ENCODE peak calls at places on chromosomes 6 and 20, in eight cellular contexts. J is lower lobe of right lung; C is psoas muscle; U is endodermal cell; F is CD8-positive, alpha-beta memory T cell; D is right lobe of liver; X is heart right ventricle; V is mucosa of descending colon. Y is an unnamed sample. For H3K4me1, the result is how much of the 10 kb centered on the place peaks cover.

GRCh38 chr6:170082067-170082466 is 208.8 kb downstream of the DLL1 start:
- DNase-seq in J (peak), C (no peak), U (peak), F (no peak), D (no peak), X (no peak), V (no peak), Y (peak)

GRCh38 chr6:127266892-127267741 is 453 bp downstream of the RNF146 start:
- DNase-seq in J (peak), C (peak), U (peak), F (peak), D (peak), X (peak), V (peak), Y (peak)

GRCh38 chr6:30480536-30481156 is 8.7 kb upstream of the HLA-E start:
- DNase-seq in J (no peak), C (no peak), U (no peak), F (peak), D (no peak), X (no peak), V (no peak), Y (peak)

GRCh38 chr20:32157611-32158010 is 48.1 kb downstream of the TM9SF4 start:
- DNase-seq in J (no peak), C (no peak), U (no peak), F (no peak), D (no peak), X (no peak), V (no peak), Y (no peak)

GRCh38 chr6:100134297-100134696 is 140.3 kb upstream of the MCHR2 start:
- DNase-seq in J (no peak), C (no peak), U (no peak), F (no peak), D (no peak), X (no peak), V (no peak), Y (no peak)

GRCh38 chr6:28124350-28124970 is at the start of gene ZSCAN16:
- DNase-seq in J (peak), C (peak), U (peak), F (peak), D (peak), X (peak), V (peak), Y (peak)

GRCh38 chr6:112183271-112183671 is 71.1 kb downstream of the LAMA4 start:
- DNase-seq in J (no peak), C (no peak), U (no peak), F (no peak), D (no peak), X (no peak), V (no peak), Y (no peak)

GRCh38 chr6:102928109-102928508 is 1534.6 kb downstream of the GRIK2 start:
- DNase-seq in J (no peak), C (no peak), U (no peak), F (no peak), D (no peak), X (no peak), V (no peak), Y (no peak)

GRCh38 chr6:45895569-45895968 is 120.1 kb downstream of the CLIC5 start:
- DNase-seq in J (no peak), C (no peak), U (no peak), F (no peak), D (no peak), X (no peak), V (no peak), Y (peak)

GRCh38 chr6:80403365-80403764 is 296.9 kb downstream of the BCKDHB start:
- DNase-seq in J (no peak), C (no peak), U (no peak), F (no peak), D (no peak), X (no peak), V (no peak), Y (no peak)

GRCh38 chr6:150293423-150294280 is 75.2 kb upstream of the IYD start:
- DNase-seq in J (no peak), C (no peak), U (no peak), F (no peak), D (no peak), X (no peak), V (no peak), Y (no peak)

GRCh38 chr6:148035763-148036390 is 306.8 kb upstream of the SASH1 start:
- DNase-seq in J (no peak), C (no peak), U (no peak), F (no peak), D (no peak), X (no peak), V (no peak), Y (no peak)

GRCh38 chr6:109257494-109257893 is 124.8 kb downstream of the CD164 start:
- DNase-seq in J (no peak), C (no peak), U (no peak), F (no peak), D (no peak), X (no peak), V (peak), Y (no peak)

GRCh38 chr6:166495487-166496314 is 90.8 kb downstream of the RAMACL start:
- DNase-seq in J (no peak), C (no peak), U (no peak), F (no peak), D (no peak), X (no peak), V (no peak), Y (no peak)

GRCh38 chr6:161236091-161236633 is 37.7 kb downstream of the AGPAT4 start:
- DNase-seq in J (no peak), C (no peak), U (no peak), F (no peak), D (no peak), X (no peak), V (no peak), Y (no peak)

GRCh38 chr20:21048841-21049273 is 57.3 kb downstream of the LINC00237 start:
- DNase-seq in J (peak), C (peak), U (peak), F (peak), D (peak), X (no peak), V (no peak), Y (peak)

GRCh38 chr6:12717356-12717755 is 789 bp downstream of the PHACTR1 start:
- DNase-seq in J (no peak), C (no peak), U (no peak), F (no peak), D (no peak), X (no peak), V (no peak), Y (no peak)

GRCh38 chr20:35511814-35512420 is 17.5 kb downstream of the C20orf173 start:
- DNase-seq in J (no peak), C (no peak), U (peak), F (no peak), D (no peak), X (no peak), V (no peak), Y (no peak)

GRCh38 chr6:166456360-166457156 is 73.8 kb upstream of the MPC1 start:
- DNase-seq in J (no peak), C (no peak), U (peak), F (no peak), D (no peak), X (no peak), V (no peak), Y (no peak)

GRCh38 chr6:139230421-139230840 is 61.4 kb downstream of the TXLNB start:
- DNase-seq in J (no peak), C (no peak), U (peak), F (no peak), D (no peak), X (no peak), V (no peak), Y (no peak)

GRCh38 chr20:40276291-40276690 is 412.7 kb downstream of the MAFB start:
- DNase-seq in J (no peak), C (peak), U (peak), F (no peak), D (no peak), X (peak), V (peak), Y (no peak)

GRCh38 chr6:154606457-154606856 is 96.0 kb upstream of the CNKSR3 start:
- DNase-seq in J (no peak), C (no peak), U (no peak), F (peak), D (no peak), X (no peak), V (no peak), Y (peak)

GRCh38 chr6:157181649-157182048 is 141.7 kb downstream of the TMEM242 start:
- DNase-seq in J (no peak), C (no peak), U (no peak), F (no peak), D (no peak), X (no peak), V (no peak), Y (no peak)

GRCh38 chr6:94584211-94584610 is 993.1 kb upstream of the MANEA start:
- DNase-seq in J (no peak), C (no peak), U (no peak), F (no peak), D (no peak), X (no peak), V (no peak), Y (no peak)

GRCh38 chr6:28333599-28334018 is 2.3 kb downstream of the ZSCAN31 start:
- DNase-seq in J (no peak), C (no peak), U (no peak), F (no peak), D (no peak), X (no peak), V (no peak), Y (no peak)

GRCh38 chr6:2240961-2241360 is 4.4 kb downstream of the GMDS start:
- DNase-seq in J (no peak), C (no peak), U (no peak), F (no peak), D (no peak), X (no peak), V (no peak), Y (no peak)

GRCh38 chr6:43280234-43280633 is 17.8 kb upstream of the SLC22A7 start:
- DNase-seq in J (no peak), C (no peak), U (no peak), F (no peak), D (no peak), X (no peak), V (peak), Y (no peak)

GRCh38 chr6:134734312-134734869 is 215.5 kb downstream of the ALDH8A1 start:
- DNase-seq in J (no peak), C (no peak), U (no peak), F (no peak), D (no peak), X (no peak), V (no peak), Y (no peak)

GRCh38 chr6:7881765-7882500 is 28.7 kb downstream of the TXNDC5 start:
- DNase-seq in J (no peak), C (no peak), U (no peak), F (no peak), D (no peak), X (no peak), V (no peak), Y (no peak)

GRCh38 chr6:139981810-139982550 is 607.5 kb upstream of the CITED2 start:
- DNase-seq in J (no peak), C (no peak), U (peak), F (no peak), D (no peak), X (no peak), V (no peak), Y (no peak)

GRCh38 chr20:47502271-47502730 is 614 bp downstream of the NCOA3 start:
- DNase-seq in J (peak), C (peak), U (peak), F (no peak), D (no peak), X (no peak), V (peak), Y (peak)

GRCh38 chr20:31867011-31867410 is 3.3 kb downstream of the DUSP15 start:
- DNase-seq in J (no peak), C (no peak), U (no peak), F (no peak), D (no peak), X (no peak), V (no peak), Y (no peak)

GRCh38 chr20:10856237-10856636 is 182.4 kb upstream of the JAG1 start:
- DNase-seq in J (no peak), C (no peak), U (no peak), F (no peak), D (no peak), X (no peak), V (no peak), Y (no peak)

GRCh38 chr20:35901678-35902544 is 52.4 kb downstream of the SCAND1 start:
- DNase-seq in J (no peak), C (no peak), U (no peak), F (no peak), D (no peak), X (no peak), V (no peak), Y (no peak)

GRCh38 chr6:14276066-14276465 is 158.5 kb downstream of the CD83 start:
- DNase-seq in J (no peak), C (no peak), U (peak), F (no peak), D (no peak), X (no peak), V (no peak), Y (no peak)
- H3K4me1 ChIP-seq in J (under half), C (under half), U (under half), F (under half), D (under half), X (under half), V (under half), Y (under half)

DNA sequence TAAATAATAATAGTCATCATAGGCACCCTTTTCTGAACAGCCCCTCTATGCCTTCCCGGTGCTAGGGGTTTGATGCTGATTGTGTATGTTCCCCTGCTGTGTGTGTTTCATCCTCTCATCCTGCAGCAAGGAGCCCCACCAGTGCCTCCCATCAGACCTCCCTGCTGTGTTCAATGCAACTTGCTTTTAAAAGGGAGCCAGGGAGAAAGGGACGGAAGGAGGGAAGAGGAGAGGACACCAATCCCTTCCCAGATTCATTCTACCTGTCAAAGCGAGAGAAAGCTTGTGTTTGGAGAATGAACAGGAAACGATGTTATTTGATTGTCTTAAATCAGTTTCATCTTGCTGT is 259.2 kb downstream of the ADGB start:
- DNase-seq in J (no peak), C (no peak), U (peak), F (no peak), D (no peak), X (no peak), V (no peak), Y (no peak)
- H3K4me3 ChIP-seq in J (peak), C (peak), U (peak), F (peak), D (no peak), X (peak), V (no peak), Y (peak)

GRCh38 chr6:3406362-3406809 is 50.5 kb downstream of the SLC22A23 start:
- DNase-seq in J (no peak), C (no peak), U (no peak), F (no peak), D (no peak), X (no peak), V (no peak), Y (no peak)
- H3K4me1 ChIP-seq in J (under half), C (under half), U (under half), F (under half), D (under half), X (under half), V (under half), Y (under half)

DNA sequence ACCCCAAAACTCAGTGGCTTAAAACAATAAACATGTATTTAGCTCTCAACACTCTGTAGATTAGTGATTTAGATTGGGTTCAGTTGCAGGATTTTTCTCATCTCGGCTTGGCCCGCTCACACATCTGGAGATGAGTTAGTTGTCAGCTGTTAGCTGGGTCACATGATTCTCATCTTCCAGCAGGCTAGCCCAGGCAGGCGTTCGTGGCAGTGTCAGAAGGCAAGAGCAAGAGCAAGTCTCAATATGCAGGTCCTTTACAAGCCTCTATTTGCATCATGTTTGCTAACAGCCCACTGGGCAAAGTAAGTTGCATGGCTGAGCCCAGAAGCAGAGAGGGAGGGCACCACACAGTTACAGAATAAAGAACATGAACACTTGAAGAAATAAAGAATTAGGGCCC is 83.6 kb upstream of the MYLIP start:
- DNase-seq in J (no peak), C (no peak), U (no peak), F (no peak), D (no peak), X (no peak), V (no peak), Y (no peak)
- H3K4me3 ChIP-seq in J (no peak), C (no peak), U (no peak), F (no peak), D (no peak), X (no peak), V (no peak), Y (no peak)

GRCh38 chr20:49420811-49421295 is 61.6 kb downstream of the KCNB1 start:
- DNase-seq in J (no peak), C (peak), U (no peak), F (no peak), D (no peak), X (no peak), V (no peak), Y (no peak)

GRCh38 chr20:49422176-49422575 is 60.3 kb downstream of the KCNB1 start:
- DNase-seq in J (no peak), C (no peak), U (no peak), F (no peak), D (no peak), X (no peak), V (no peak), Y (no peak)

GRCh38 chr20:49418832-49419231 is 63.6 kb downstream of the KCNB1 start:
- DNase-seq in J (no peak), C (no peak), U (no peak), F (no peak), D (no peak), X (no peak), V (no peak), Y (no peak)

GRCh38 chr20:49419785-49420184 is 62.7 kb downstream of the KCNB1 start:
- DNase-seq in J (no peak), C (no peak), U (no peak), F (no peak), D (no peak), X (no peak), V (no peak), Y (no peak)

DNA sequence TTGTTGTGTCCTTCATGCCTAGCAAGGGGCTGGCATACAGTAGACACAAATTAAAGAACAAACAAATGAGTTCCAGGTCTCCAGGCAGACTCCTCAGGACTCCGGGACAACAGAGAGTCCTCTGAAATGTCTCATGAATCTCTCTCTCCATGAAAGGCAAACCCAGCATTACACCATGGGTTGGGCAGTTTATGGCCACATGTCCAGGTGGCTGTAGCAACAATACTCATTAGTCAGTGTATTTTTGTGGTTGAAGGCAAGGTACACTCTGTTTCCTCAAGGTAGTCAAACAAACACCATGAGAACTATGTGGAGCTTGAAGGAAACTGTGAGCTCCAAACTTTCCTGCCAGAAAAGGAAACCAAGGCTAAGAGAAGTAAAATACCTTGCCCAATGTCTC is 62.2 kb downstream of the KCNB1 start:
- DNase-seq in J (no peak), C (no peak), U (no peak), F (no peak), D (no peak), X (no peak), V (no peak), Y (no peak)
- H3K4me1 ChIP-seq in J (under half), C (under half), U (under half), F (under half), D (under half), X (half or more), V (under half), Y (under half)

DNA sequence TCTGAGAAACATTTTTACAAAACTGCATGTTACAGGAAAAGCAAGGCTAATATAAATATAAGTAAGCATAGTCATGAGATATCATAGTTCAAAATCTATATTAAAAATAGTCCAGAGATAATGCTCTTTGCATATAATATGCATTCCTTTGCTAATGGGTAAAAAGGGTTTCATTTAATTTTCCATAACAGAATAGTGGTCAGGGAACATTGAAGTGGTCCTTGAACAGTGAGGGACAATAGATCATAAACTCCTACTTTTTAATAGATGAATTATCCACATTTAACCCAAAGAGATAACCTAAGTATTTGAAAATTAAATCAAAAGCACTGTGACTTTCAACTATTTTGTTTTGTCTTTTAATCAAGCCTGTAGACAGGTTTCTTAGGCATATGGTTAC is 243.1 kb upstream of the ADGRB3 start:
- DNase-seq in J (no peak), C (no peak), U (no peak), F (no peak), D (no peak), X (no peak), V (no peak), Y (no peak)
- H3K4me3 ChIP-seq in J (no peak), C (no peak), U (no peak), F (no peak), D (no peak), X (no peak), V (no peak), Y (no peak)

DNA sequence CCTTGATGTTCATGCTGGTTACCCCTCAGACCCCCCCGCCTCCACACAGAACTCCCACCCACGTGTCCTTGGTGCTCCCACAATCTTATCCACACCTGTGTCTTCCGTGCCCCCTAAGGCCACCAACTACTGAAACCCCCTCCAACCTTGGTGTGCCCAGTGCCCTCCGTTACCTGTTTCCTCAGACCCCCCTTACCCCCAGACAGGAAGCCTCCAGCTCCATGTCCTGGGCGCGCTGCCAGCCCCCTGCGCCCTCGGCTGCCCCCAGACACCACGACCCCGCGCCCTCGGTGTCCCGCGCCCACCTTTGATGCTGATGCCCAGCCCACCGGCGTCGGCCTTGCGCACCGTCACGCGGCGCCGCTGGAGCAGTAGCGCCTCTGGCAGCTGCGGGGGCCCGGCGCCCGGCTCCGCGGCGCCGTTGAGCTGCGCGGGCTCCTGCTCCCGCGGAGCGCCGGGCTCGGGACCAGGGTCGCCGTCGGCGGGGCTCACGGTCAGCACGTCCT is 504 bp downstream of the SNTA1 start:
- DNase-seq in J (no peak), C (peak), U (no peak), F (peak), D (peak), X (peak), V (peak), Y (no peak)
- H3K4me1 ChIP-seq in J (under half), C (under half), U (under half), F (under half), D (under half), X (under half), V (under half), Y (under half)

GRCh38 chr20:24745617-24746350 is 203.3 kb upstream of the CST7 start:
- DNase-seq in J (no peak), C (no peak), U (peak), F (no peak), D (no peak), X (no peak), V (no peak), Y (peak)

GRCh38 chr20:24746351-24746685 is 202.8 kb upstream of the CST7 start:
- DNase-seq in J (peak), C (no peak), U (peak), F (no peak), D (no peak), X (no peak), V (peak), Y (no peak)

GRCh38 chr20:24745206-24745605 is 203.9 kb upstream of the CST7 start:
- DNase-seq in J (no peak), C (no peak), U (peak), F (no peak), D (no peak), X (no peak), V (no peak), Y (no peak)

GRCh38 chr20:24747881-24748595 is 201.0 kb upstream of the CST7 start:
- DNase-seq in J (no peak), C (no peak), U (peak), F (no peak), D (no peak), X (no peak), V (no peak), Y (no peak)

GRCh38 chr20:24747015-24747712 is 201.9 kb upstream of the CST7 start:
- DNase-seq in J (no peak), C (no peak), U (peak), F (no peak), D (no peak), X (no peak), V (no peak), Y (no peak)
- H3K4me3 ChIP-seq in J (no peak), C (no peak), U (no peak), F (no peak), D (no peak), X (no peak), V (no peak), Y (no peak)